ENCODE peak calls at places on chromosome 10, in ten cellular contexts. Q is spleen; I is CD4-positive, alpha-beta memory T cell; R is WERI-Rb-1; G is small intestine; H is AG04450; J is lower lobe of right lung; M is fibroblast of lung; O is cardiac fibroblast; E is lower leg skin. V is an unnamed sample.

GRCh38 chr10:60434418-60435046 is 44.9 kb upstream of the ANK3 start:
- DNase-seq in Q (no peak), G (peak; percentile 61), J (no peak), R (peak; percentile 35), O (peak; percentile 85), I (no peak), E (peak; percentile 27), M (peak; percentile 54), H (no peak), V (peak; percentile 78)

GRCh38 chr10:45557275-45557905 is 115.2 kb downstream of the ZFAND4 start:
- DNase-seq in I (no peak), E (no peak), O (peak; percentile 17), R (no peak), G (no peak), Q (no peak), M (no peak), H (no peak), J (no peak), V (no peak)

GRCh38 chr10:83274088-83274487 is 865.2 kb upstream of the GHITM start:
- DNase-seq in M (peak; percentile 9), R (no peak), G (no peak), O (no peak), H (no peak), Q (no peak), E (no peak), J (no peak), I (no peak), V (no peak)

GRCh38 chr10:113754768-113755167 is 3.3 kb downstream of the PLEKHS1 start:
- DNase-seq in R (no peak), O (no peak), J (no peak), M (no peak), G (peak; percentile 91), H (no peak), I (no peak), E (no peak), Q (no peak), V (no peak)

GRCh38 chr10:71472466-71472865 is 75.7 kb downstream of the CDH23 start:
- DNase-seq in M (no peak), I (no peak), O (no peak), R (no peak), G (peak; percentile 45), J (no peak), Q (peak; percentile 61), H (no peak), E (no peak), V (no peak)

GRCh38 chr10:86344714-86345161 is 21.9 kb downstream of the GRID1 start:
- DNase-seq in E (no peak), H (no peak), Q (peak; percentile 74), J (peak; percentile 41), R (no peak), O (no peak), M (no peak), G (peak; percentile 14), I (no peak), V (no peak)

GRCh38 chr10:90871279-90871760 is 454 bp upstream of the RPP30 start:
- DNase-seq in H (peak; percentile 45), G (peak; percentile 31), R (peak; percentile 67), J (no peak), Q (no peak), E (no peak), M (peak; percentile 88), I (peak; percentile 48), O (peak; percentile 87), V (peak; percentile 71)

GRCh38 chr10:74955796-74956195 is 129.4 kb downstream of the KAT6B start:
- DNase-seq in J (no peak), R (no peak), M (no peak), Q (no peak), O (peak; percentile 36), E (no peak), H (no peak), G (no peak), I (no peak), V (no peak)

GRCh38 chr10:70418229-70418628 is 14.3 kb downstream of the EIF4EBP2 start:
- DNase-seq in E (no peak), H (peak; percentile 70), O (peak; percentile 84), J (no peak), M (peak; percentile 80), I (no peak), Q (no peak), R (no peak), G (no peak), V (no peak)

GRCh38 chr10:6202684-6203330 is at the start of gene PFKFB3:
- DNase-seq in J (peak; percentile 98), Q (peak; percentile 98), M (peak; percentile 89), H (peak; percentile 91), I (peak; percentile 85), G (peak; percentile 91), R (peak; percentile 42), O (peak; percentile 95), E (peak; percentile 92), V (peak; percentile 76)

GRCh38 chr10:20303453-20304152 is 487.4 kb downstream of the PLXDC2 start:
- DNase-seq in E (no peak), H (no peak), I (no peak), J (no peak), R (no peak), O (no peak), G (peak; percentile 42), Q (no peak), M (no peak), V (no peak)

GRCh38 chr10:62093863-62094291 is 174.8 kb downstream of the RTKN2 start:
- DNase-seq in M (peak; percentile 94), Q (no peak), O (peak; percentile 92), R (no peak), G (no peak), H (peak; percentile 67), I (no peak), J (no peak), E (no peak), V (peak; percentile 53)

GRCh38 chr10:71156436-71156835 is 55.9 kb upstream of the UNC5B start:
- DNase-seq in G (no peak), J (no peak), O (no peak), H (no peak), Q (no peak), I (no peak), M (peak; percentile 59), E (no peak), R (no peak), V (no peak)

GRCh38 chr10:88651131-88651541 is 13.1 kb upstream of the LIPF start:
- DNase-seq in E (no peak), H (peak; percentile 49), G (no peak), M (peak; percentile 92), R (no peak), I (no peak), O (peak; percentile 94), Q (no peak), J (no peak), V (no peak)

GRCh38 chr10:102743078-102743587 is 615 bp upstream of the WBP1L start:
- DNase-seq in O (no peak), M (no peak), Q (no peak), G (no peak), R (no peak), H (no peak), I (no peak), J (no peak), E (no peak), V (no peak)
- H3K4me3 ChIP-seq in O (no peak overlapping the region), M (no peak overlapping the region), Q (peak overlapping the region; percentile 99), G (no peak overlapping the region), R (no peak overlapping the region), H (no peak overlapping the region), I (peak overlapping the region; percentile 1), J (peak overlapping the region; percentile 29), E (no peak overlapping the region), V (peak overlapping the region; percentile 10)

GRCh38 chr10:132306341-132306685 is 1.4 kb downstream of the STK32C start:
- DNase-seq in Q (peak; percentile 81), O (no peak), R (no peak), G (no peak), E (no peak), M (no peak), I (no peak), J (peak; percentile 44), H (no peak), V (no peak)

GRCh38 chr10:132308588-132309451 is 1.1 kb upstream of the STK32C start:
- DNase-seq in H (no peak), J (peak; percentile 59), I (no peak), E (no peak), G (no peak), M (no peak), O (no peak), Q (peak; percentile 89), R (no peak), V (no peak)

GRCh38 chr10:132306951-132307751 is 599 bp downstream of the STK32C start:
- DNase-seq in O (no peak), I (peak; percentile 34), G (peak; percentile 27), E (no peak), J (peak; percentile 80), M (no peak), H (no peak), R (peak; percentile 84), Q (peak; percentile 92), V (peak; percentile 62)

GRCh38 chr10:132309466-132309865 is 1.7 kb upstream of the STK32C start:
- DNase-seq in Q (peak; percentile 75), G (no peak), E (no peak), O (no peak), J (no peak), H (no peak), M (no peak), I (no peak), R (no peak), V (no peak)

GRCh38 chr10:132307823-132308587 is at the start of gene STK32C:
- DNase-seq in J (peak; percentile 95), O (peak; percentile 92), R (peak; percentile 88), I (peak; percentile 86), H (peak; percentile 67), G (peak; percentile 90), M (peak; percentile 78), E (peak; percentile 88), Q (peak; percentile 97), V (peak; percentile 80)
- H3K4me3 ChIP-seq in J (peak within 1 kb of the TSS; percentile 88), O (peak within 1 kb of the TSS; percentile 75), R (peak within 1 kb of the TSS; percentile 57), I (peak within 1 kb of the TSS; percentile 60), H (peak within 1 kb of the TSS; percentile 81), G (peak within 1 kb of the TSS; percentile 78), M (peak within 1 kb of the TSS; percentile 80), E (peak within 1 kb of the TSS; percentile 48), Q (peak within 1 kb of the TSS; percentile 99), V (peak within 1 kb of the TSS; percentile 60)

GRCh38 chr10:117537904-117538524 is 4.5 kb upstream of the EMX2 start:
- DNase-seq in R (no peak), O (no peak), M (no peak), H (no peak), J (no peak), I (no peak), Q (no peak), G (no peak), E (peak; percentile 20), V (no peak)
- H3K4me3 ChIP-seq in R (no peak overlapping the region), O (no peak overlapping the region), M (no peak overlapping the region), H (no peak overlapping the region), J (peak overlapping the region; percentile 25), I (no peak overlapping the region), Q (peak overlapping the region; percentile 39), G (no peak overlapping the region), E (no peak overlapping the region), V (no peak overlapping the region)

DNA sequence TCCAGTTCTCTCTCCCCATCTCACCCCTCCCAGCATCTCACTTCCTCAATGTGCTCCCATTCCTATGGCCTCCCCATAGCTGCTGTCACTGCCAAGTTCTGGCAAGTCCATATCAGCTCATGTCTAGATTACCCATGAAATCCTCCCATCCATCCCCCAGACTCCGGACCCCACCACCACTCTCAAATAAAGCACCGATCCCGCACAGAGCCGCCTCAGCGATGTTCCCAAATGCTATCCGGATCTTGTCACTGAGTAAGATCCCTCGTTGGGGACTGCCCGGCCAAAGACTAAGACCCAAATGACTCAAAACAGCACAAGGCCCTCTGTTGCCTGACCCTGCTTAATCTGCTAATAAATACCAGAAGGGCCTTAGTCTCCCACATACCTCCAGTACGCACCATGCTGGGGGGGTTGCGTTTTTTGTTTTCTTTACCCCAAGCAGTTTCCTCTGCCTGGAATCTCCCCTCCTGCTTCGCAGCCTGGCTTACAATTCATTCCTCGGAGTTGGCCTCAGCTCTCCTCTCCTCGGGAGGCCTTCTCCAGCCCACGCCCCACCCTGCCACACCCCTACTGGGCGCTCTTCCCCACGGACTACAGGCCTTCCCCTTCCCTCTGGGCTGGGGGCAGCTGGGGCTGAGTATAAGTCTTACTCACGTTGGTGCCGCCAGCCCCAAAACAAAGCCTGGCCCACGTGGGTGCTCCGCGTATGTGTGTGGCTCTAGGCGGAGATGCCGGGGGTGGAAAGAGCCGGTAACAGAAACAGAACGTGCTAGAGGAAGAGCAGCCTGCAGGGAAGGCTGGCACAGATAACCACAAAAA is 1.8 kb upstream of the DUSP5 start:
- DNase-seq in R (peak; percentile 82), Q (peak; percentile 83), J (peak; percentile 57), H (peak; percentile 59), E (peak; percentile 40), O (peak; percentile 96), M (peak; percentile 91), G (peak; percentile 26), I (peak; percentile 47), V (peak; percentile 27)
- H3K4me3 ChIP-seq in R (peak overlapping the region; percentile 95), Q (peak overlapping the region; percentile 75), J (peak overlapping the region; percentile 83), H (peak overlapping the region; percentile 81), E (no peak overlapping the region), O (peak overlapping the region; percentile 83), M (peak overlapping the region; percentile 58), G (no peak overlapping the region), I (peak overlapping the region; percentile 83), V (no peak overlapping the region)